ENCODE peak calls at places on chromosomes 2 and 18, in six cellular contexts. One of them, this sample, is unnamed.

GRCh38 chr2:43212931-43213330 is 13.5 kb downstream of the ZFP36L2 start:
- DNase-seq in pulmonary artery endothelial cell: no peak
- DNase-seq in T-helper 2 cell: no peak
- DNase-seq in T-cell: no peak
- DNase-seq in skeletal muscle cell: no peak
- DNase-seq in body of pancreas: peak; percentile 28
- DNase-seq in this sample: no peak

GRCh38 chr2:216680951-216681629 is 14.3 kb downstream of the IGFBP5 start:
- DNase-seq in pulmonary artery endothelial cell: no peak
- DNase-seq in T-helper 2 cell: no peak
- DNase-seq in T-cell: no peak
- DNase-seq in skeletal muscle cell: no peak
- DNase-seq in body of pancreas: no peak
- DNase-seq in this sample: no peak

GRCh38 chr2:46393865-46394264 is 85.5 kb upstream of the TMEM247 start:
- DNase-seq in pulmonary artery endothelial cell: no peak
- DNase-seq in T-helper 2 cell: no peak
- DNase-seq in T-cell: no peak
- DNase-seq in skeletal muscle cell: no peak
- DNase-seq in body of pancreas: no peak
- DNase-seq in this sample: no peak

GRCh38 chr2:219446101-219446504 is 11.5 kb downstream of the SPEG start:
- DNase-seq in pulmonary artery endothelial cell: peak; percentile 58
- DNase-seq in T-helper 2 cell: no peak
- DNase-seq in T-cell: no peak
- DNase-seq in skeletal muscle cell: peak; percentile 34
- DNase-seq in body of pancreas: peak; percentile 27
- DNase-seq in this sample: no peak

GRCh38 chr2:240413813-240414429 is 21.5 kb upstream of the GPC1 start:
- DNase-seq in pulmonary artery endothelial cell: no peak
- DNase-seq in T-helper 2 cell: no peak
- DNase-seq in T-cell: no peak
- DNase-seq in skeletal muscle cell: no peak
- DNase-seq in body of pancreas: no peak
- DNase-seq in this sample: no peak

GRCh38 chr2:25401307-25402021 is 59.7 kb upstream of the DNMT3A start:
- DNase-seq in pulmonary artery endothelial cell: no peak
- DNase-seq in T-helper 2 cell: no peak
- DNase-seq in T-cell: no peak
- DNase-seq in skeletal muscle cell: no peak
- DNase-seq in body of pancreas: peak; percentile 36
- DNase-seq in this sample: no peak

GRCh38 chr2:2455151-2455550 is 124.1 kb upstream of the MYT1L start:
- DNase-seq in pulmonary artery endothelial cell: no peak
- DNase-seq in T-helper 2 cell: no peak
- DNase-seq in T-cell: no peak
- DNase-seq in skeletal muscle cell: no peak
- DNase-seq in body of pancreas: no peak
- DNase-seq in this sample: no peak

GRCh38 chr2:221553333-221553732 is 18.8 kb downstream of the EPHA4 start:
- DNase-seq in pulmonary artery endothelial cell: no peak
- DNase-seq in T-helper 2 cell: no peak
- DNase-seq in T-cell: no peak
- DNase-seq in skeletal muscle cell: no peak
- DNase-seq in body of pancreas: no peak
- DNase-seq in this sample: no peak

GRCh38 chr2:37350034-37350433 is 5.6 kb downstream of the QPCT start:
- DNase-seq in pulmonary artery endothelial cell: no peak
- DNase-seq in T-helper 2 cell: no peak
- DNase-seq in T-cell: no peak
- DNase-seq in skeletal muscle cell: no peak
- DNase-seq in body of pancreas: peak; percentile 52
- DNase-seq in this sample: no peak

GRCh38 chr2:194443926-194444325 is 1213.1 kb upstream of the SLC39A10 start:
- DNase-seq in pulmonary artery endothelial cell: no peak
- DNase-seq in T-helper 2 cell: no peak
- DNase-seq in T-cell: no peak
- DNase-seq in skeletal muscle cell: no peak
- DNase-seq in body of pancreas: no peak
- DNase-seq in this sample: no peak

GRCh38 chr2:67771380-67771779 is 291.4 kb downstream of the C1D start:
- DNase-seq in pulmonary artery endothelial cell: no peak
- DNase-seq in T-helper 2 cell: no peak
- DNase-seq in T-cell: no peak
- DNase-seq in skeletal muscle cell: no peak
- DNase-seq in body of pancreas: no peak
- DNase-seq in this sample: no peak

GRCh38 chr18:33923980-33924379 is 300.7 kb downstream of the NOL4 start:
- DNase-seq in pulmonary artery endothelial cell: no peak
- DNase-seq in T-helper 2 cell: no peak
- DNase-seq in T-cell: no peak
- DNase-seq in skeletal muscle cell: no peak
- DNase-seq in body of pancreas: no peak
- DNase-seq in this sample: no peak

GRCh38 chr2:182685552-182685951 is 30.5 kb upstream of the DNAJC10 start:
- DNase-seq in pulmonary artery endothelial cell: no peak
- DNase-seq in T-helper 2 cell: no peak
- DNase-seq in T-cell: no peak
- DNase-seq in skeletal muscle cell: no peak
- DNase-seq in body of pancreas: no peak
- DNase-seq in this sample: no peak

GRCh38 chr18:32040936-32041335 is 22.3 kb downstream of the RNF125 start:
- DNase-seq in pulmonary artery endothelial cell: no peak
- DNase-seq in T-helper 2 cell: no peak
- DNase-seq in T-cell: peak; percentile 61
- DNase-seq in skeletal muscle cell: no peak
- DNase-seq in body of pancreas: no peak
- DNase-seq in this sample: no peak

GRCh38 chr18:29074147-29074546 is 897.2 kb upstream of the CDH2 start:
- DNase-seq in pulmonary artery endothelial cell: no peak
- DNase-seq in T-helper 2 cell: no peak
- DNase-seq in T-cell: no peak
- DNase-seq in skeletal muscle cell: no peak
- DNase-seq in body of pancreas: no peak
- DNase-seq in this sample: no peak

GRCh38 chr18:39523281-39523680 is 1957.7 kb upstream of the CELF4 start:
- DNase-seq in pulmonary artery endothelial cell: peak; percentile 11
- DNase-seq in T-helper 2 cell: no peak
- DNase-seq in T-cell: no peak
- DNase-seq in skeletal muscle cell: peak; percentile 4
- DNase-seq in body of pancreas: no peak
- DNase-seq in this sample: no peak

GRCh38 chr2:145374165-145374564 is 854.2 kb upstream of the ZEB2 start:
- DNase-seq in pulmonary artery endothelial cell: no peak
- DNase-seq in T-helper 2 cell: no peak
- DNase-seq in T-cell: no peak
- DNase-seq in skeletal muscle cell: no peak
- DNase-seq in body of pancreas: no peak
- DNase-seq in this sample: no peak

GRCh38 chr18:45243347-45244095 is 371.8 kb upstream of the SLC14A2 start:
- DNase-seq in pulmonary artery endothelial cell: no peak
- DNase-seq in T-helper 2 cell: no peak
- DNase-seq in T-cell: no peak
- DNase-seq in skeletal muscle cell: no peak
- DNase-seq in body of pancreas: no peak
- DNase-seq in this sample: no peak

GRCh38 chr2:51032748-51033355 is 920 bp upstream of the NRXN1 start:
- DNase-seq in pulmonary artery endothelial cell: no peak
- DNase-seq in T-helper 2 cell: no peak
- DNase-seq in T-cell: no peak
- DNase-seq in skeletal muscle cell: no peak
- DNase-seq in body of pancreas: no peak
- DNase-seq in this sample: no peak

GRCh38 chr2:127640082-127641072 is 5.6 kb upstream of the GPR17 start:
- DNase-seq in pulmonary artery endothelial cell: no peak
- DNase-seq in T-helper 2 cell: no peak
- DNase-seq in T-cell: no peak
- DNase-seq in skeletal muscle cell: no peak
- DNase-seq in body of pancreas: no peak
- DNase-seq in this sample: no peak

GRCh38 chr2:229071292-229071976 is 199.7 kb downstream of the PID1 start:
- DNase-seq in pulmonary artery endothelial cell: no peak
- DNase-seq in T-helper 2 cell: no peak
- DNase-seq in T-cell: no peak
- DNase-seq in skeletal muscle cell: no peak
- DNase-seq in body of pancreas: no peak
- DNase-seq in this sample: no peak

GRCh38 chr2:102226612-102227351 is 40.0 kb downstream of the IL1RL2 start:
- DNase-seq in pulmonary artery endothelial cell: no peak
- DNase-seq in T-helper 2 cell: no peak
- DNase-seq in T-cell: no peak
- DNase-seq in skeletal muscle cell: no peak
- DNase-seq in body of pancreas: no peak
- DNase-seq in this sample: no peak

GRCh38 chr2:137706786-137707613 is 257.3 kb upstream of the HNMT start:
- DNase-seq in pulmonary artery endothelial cell: no peak
- DNase-seq in T-helper 2 cell: no peak
- DNase-seq in T-cell: no peak
- DNase-seq in skeletal muscle cell: no peak
- DNase-seq in body of pancreas: peak; percentile 5
- DNase-seq in this sample: no peak

GRCh38 chr2:25700221-25700660 is 26.9 kb upstream of the DTNB start:
- DNase-seq in pulmonary artery endothelial cell: no peak
- DNase-seq in T-helper 2 cell: no peak
- DNase-seq in T-cell: no peak
- DNase-seq in skeletal muscle cell: peak; percentile 11
- DNase-seq in body of pancreas: peak; percentile 47
- DNase-seq in this sample: no peak

GRCh38 chr18:10234912-10235439 is 219.5 kb upstream of the APCDD1 start:
- DNase-seq in pulmonary artery endothelial cell: no peak
- DNase-seq in T-helper 2 cell: no peak
- DNase-seq in T-cell: no peak
- DNase-seq in skeletal muscle cell: peak; percentile 58
- DNase-seq in body of pancreas: no peak
- DNase-seq in this sample: no peak

GRCh38 chr2:239870276-239870675 is 154.9 kb downstream of the NDUFA10 start:
- DNase-seq in pulmonary artery endothelial cell: no peak
- DNase-seq in T-helper 2 cell: no peak
- DNase-seq in T-cell: no peak
- DNase-seq in skeletal muscle cell: no peak
- DNase-seq in body of pancreas: no peak
- DNase-seq in this sample: no peak

GRCh38 chr2:209147981-209148380 is 275.9 kb upstream of the MAP2 start:
- DNase-seq in pulmonary artery endothelial cell: no peak
- DNase-seq in T-helper 2 cell: no peak
- DNase-seq in T-cell: no peak
- DNase-seq in skeletal muscle cell: no peak
- DNase-seq in body of pancreas: no peak
- DNase-seq in this sample: no peak

GRCh38 chr18:14025306-14025940 is 106.8 kb downstream of the ZNF519 start:
- DNase-seq in pulmonary artery endothelial cell: no peak
- DNase-seq in T-helper 2 cell: no peak
- DNase-seq in T-cell: no peak
- DNase-seq in skeletal muscle cell: no peak
- DNase-seq in body of pancreas: no peak
- DNase-seq in this sample: no peak

GRCh38 chr2:173405171-173405750 is 50.6 kb downstream of the CDCA7 start:
- DNase-seq in pulmonary artery endothelial cell: no peak
- DNase-seq in T-helper 2 cell: no peak
- DNase-seq in T-cell: no peak
- DNase-seq in skeletal muscle cell: no peak
- DNase-seq in body of pancreas: no peak
- DNase-seq in this sample: no peak

GRCh38 chr18:45932708-45933107 is 34.4 kb downstream of the EPG5 start:
- DNase-seq in pulmonary artery endothelial cell: no peak
- DNase-seq in T-helper 2 cell: no peak
- DNase-seq in T-cell: no peak
- DNase-seq in skeletal muscle cell: no peak
- DNase-seq in body of pancreas: no peak
- DNase-seq in this sample: no peak

GRCh38 chr2:170090229-170090628 is 87.7 kb upstream of the MYO3B start:
- DNase-seq in pulmonary artery endothelial cell: no peak
- DNase-seq in T-helper 2 cell: no peak
- DNase-seq in T-cell: no peak
- DNase-seq in skeletal muscle cell: no peak
- DNase-seq in body of pancreas: no peak
- DNase-seq in this sample: no peak

GRCh38 chr2:55498582-55498981 is 20.9 kb upstream of the CFAP36 start:
- DNase-seq in pulmonary artery endothelial cell: no peak
- DNase-seq in T-helper 2 cell: no peak
- DNase-seq in T-cell: no peak
- DNase-seq in skeletal muscle cell: no peak
- DNase-seq in body of pancreas: no peak
- DNase-seq in this sample: no peak

GRCh38 chr2:47046271-47046670 is 108.8 kb downstream of the STPG4 start:
- DNase-seq in pulmonary artery endothelial cell: no peak
- DNase-seq in T-helper 2 cell: no peak
- DNase-seq in T-cell: no peak
- DNase-seq in skeletal muscle cell: no peak
- DNase-seq in body of pancreas: no peak
- DNase-seq in this sample: no peak

GRCh38 chr2:148252646-148253045 is 231.8 kb downstream of the MBD5 start:
- DNase-seq in pulmonary artery endothelial cell: no peak
- DNase-seq in T-helper 2 cell: no peak
- DNase-seq in T-cell: no peak
- DNase-seq in skeletal muscle cell: no peak
- DNase-seq in body of pancreas: no peak
- DNase-seq in this sample: no peak